ENCODE peak calls at places on chromosomes 4 and X, in ten cellular contexts. V is A172; X is activated CD4-positive, alpha-beta T cell treated with anti-CD3 and anti-CD28 coated beads, Interleukin-2, amount 50 U/mL, for 48 hours; B is naive thymus-derived CD4-positive, alpha-beta T cell; L is H9; K is anterior cingulate cortex; T is AG08396; E is Right ventricle myocardium superior; W is lung; N is NCI-H446. Q is an unnamed sample.

GRCh38 chr4:187544461-187545053 is 451.0 kb upstream of the ZFP42 start:
- DNase-seq in V (no peak), X (no peak), B (no peak), L (no peak), K (no peak), T (no peak), E (no peak), W (no peak), N (no peak), Q (no peak)

GRCh38 chr4:77092832-77093800 is 17.3 kb upstream of the CCNI start:
- DNase-seq in V (peak; percentile 26), X (no peak), B (no peak), L (no peak), K (no peak), T (no peak), E (no peak), W (no peak), N (no peak), Q (no peak)

GRCh38 chrX:136745215-136746173 is 35.2 kb downstream of the ARHGEF6 start:
- DNase-seq in V (no peak), X (no peak), B (no peak), L (no peak), K (no peak), T (no peak), E (no peak), W (no peak), N (no peak), Q (no peak)

GRCh38 chr4:159506801-159507517 is 404.1 kb downstream of the RAPGEF2 start:
- DNase-seq in V (no peak), X (no peak), B (no peak), L (no peak), K (no peak), T (no peak), E (no peak), W (no peak), N (no peak), Q (no peak)

GRCh38 chrX:112841114-112841819 is 636 bp upstream of the AMOT start:
- DNase-seq in V (peak; percentile 62), X (peak; percentile 59), B (peak; percentile 76), L (peak; percentile 92), K (peak; percentile 87), T (peak; percentile 91), E (peak; percentile 88), W (peak; percentile 83), N (peak; percentile 78), Q (peak; percentile 83)

GRCh38 chr4:39415678-39416283 is 9.1 kb downstream of the KLB start:
- DNase-seq in V (no peak), X (no peak), B (no peak), L (no peak), K (no peak), T (no peak), E (no peak), W (no peak), N (no peak), Q (no peak)

GRCh38 chr4:97412331-97412730 is 730.9 kb downstream of the STPG2 start:
- DNase-seq in V (no peak), X (no peak), B (no peak), L (no peak), K (no peak), T (no peak), E (no peak), W (no peak), N (no peak), Q (no peak)

GRCh38 chrX:55240788-55241187 is 20.6 kb downstream of the PAGE5 start:
- DNase-seq in V (no peak), X (no peak), B (no peak), L (no peak), K (no peak), T (no peak), E (no peak), W (no peak), N (no peak), Q (no peak)

GRCh38 chrX:40392599-40392998 is 188.2 kb upstream of the ATP6AP2 start:
- DNase-seq in V (no peak), X (no peak), B (no peak), L (no peak), K (no peak), T (no peak), E (no peak), W (no peak), N (no peak), Q (no peak)

GRCh38 chr4:159086606-159087005 is 16.3 kb upstream of the RAPGEF2 start:
- DNase-seq in V (no peak), X (no peak), B (no peak), L (no peak), K (no peak), T (no peak), E (no peak), W (no peak), N (no peak), Q (no peak)

GRCh38 chr4:7371122-7371941 is 63.4 kb downstream of the PSAPL1 start:
- DNase-seq in V (no peak), X (no peak), B (no peak), L (no peak), K (no peak), T (no peak), E (no peak), W (no peak), N (no peak), Q (no peak)

GRCh38 chr4:58776627-58777026 is 1666.4 kb upstream of the IGFBP7 start:
- DNase-seq in V (peak; percentile 64), X (no peak), B (no peak), L (no peak), K (no peak), T (no peak), E (no peak), W (no peak), N (no peak), Q (no peak)

GRCh38 chr4:55941881-55942280 is 6.9 kb upstream of the CEP135 start:
- DNase-seq in V (no peak), X (no peak), B (no peak), L (no peak), K (no peak), T (no peak), E (no peak), W (no peak), N (no peak), Q (no peak)

GRCh38 chr4:54281060-54281781 is 52.1 kb downstream of the PDGFRA start:
- DNase-seq in V (peak; percentile 82), X (no peak), B (no peak), L (no peak), K (no peak), T (peak; percentile 89), E (peak; percentile 88), W (peak; percentile 65), N (peak; percentile 33), Q (peak; percentile 30)

GRCh38 chr4:79663157-79663556 is 255.1 kb upstream of the GK2 start:
- DNase-seq in V (no peak), X (no peak), B (no peak), L (no peak), K (no peak), T (no peak), E (no peak), W (no peak), N (no peak), Q (no peak)

GRCh38 chr4:19213388-19213787 is 1038.3 kb upstream of the SLIT2 start:
- DNase-seq in V (peak; percentile 40), X (no peak), B (no peak), L (no peak), K (no peak), T (peak; percentile 2), E (no peak), W (no peak), N (no peak), Q (no peak)

GRCh38 chr4:53196872-53197759 is 168.7 kb downstream of the SCFD2 start:
- DNase-seq in V (peak; percentile 59), X (no peak), B (peak; percentile 54), L (no peak), K (no peak), T (peak; percentile 53), E (no peak), W (no peak), N (peak; percentile 82), Q (no peak)

GRCh38 chrX:1657367-1658082 is 42.7 kb downstream of the ASMT start:
- DNase-seq in V (peak; percentile 85), X (peak; percentile 51), B (peak; percentile 41), L (no peak), K (no peak), T (no peak), E (no peak), W (no peak), N (peak; percentile 4), Q (peak; percentile 20)

GRCh38 chr4:168584321-168584771 is 87.5 kb downstream of the PALLD start:
- DNase-seq in V (peak; percentile 67), X (no peak), B (no peak), L (no peak), K (no peak), T (peak; percentile 23), E (no peak), W (no peak), N (peak; percentile 84), Q (no peak)

GRCh38 chr4:102500371-102501175 is 586 bp upstream of the NFKB1 start:
- DNase-seq in V (peak; percentile 31), X (peak; percentile 53), B (peak; percentile 13), L (peak; percentile 48), K (peak; percentile 61), T (peak; percentile 60), E (peak; percentile 84), W (peak; percentile 56), N (peak; percentile 44), Q (peak; percentile 62)

GRCh38 chrX:2696698-2697215 is 5.7 kb downstream of the CD99 start:
- DNase-seq in V (peak; percentile 95), X (no peak), B (no peak), L (no peak), K (no peak), T (peak; percentile 53), E (no peak), W (no peak), N (no peak), Q (no peak)

GRCh38 chr4:138223191-138223910 is 18.8 kb downstream of the SLC7A11 start:
- DNase-seq in V (no peak), X (no peak), B (no peak), L (peak; percentile 36), K (no peak), T (no peak), E (no peak), W (no peak), N (no peak), Q (no peak)

GRCh38 chrX:118548831-118549230 is 53.2 kb downstream of the DOCK11 start:
- DNase-seq in V (no peak), X (no peak), B (no peak), L (no peak), K (no peak), T (no peak), E (no peak), W (no peak), N (no peak), Q (no peak)

GRCh38 chr4:39719804-39720580 is 22.1 kb downstream of the UBE2K start:
- DNase-seq in V (no peak), X (no peak), B (no peak), L (no peak), K (no peak), T (peak; percentile 26), E (no peak), W (no peak), N (no peak), Q (no peak)

GRCh38 chrX:30607155-30607554 is 29.6 kb upstream of the TASL start:
- DNase-seq in V (no peak), X (no peak), B (no peak), L (no peak), K (no peak), T (no peak), E (no peak), W (no peak), N (no peak), Q (no peak)

GRCh38 chrX:77162777-77163176 is 284.4 kb upstream of the FGF16 start:
- DNase-seq in V (no peak), X (no peak), B (no peak), L (no peak), K (no peak), T (no peak), E (no peak), W (no peak), N (no peak), Q (no peak)

GRCh38 chrX:41621236-41621651 is 67.5 kb upstream of the GPR34 start:
- DNase-seq in V (peak; percentile 77), X (no peak), B (no peak), L (peak; percentile 32), K (no peak), T (no peak), E (no peak), W (no peak), N (no peak), Q (no peak)

GRCh38 chrX:140292961-140293360 is 211.9 kb downstream of the SOX3 start:
- DNase-seq in V (no peak), X (no peak), B (no peak), L (no peak), K (no peak), T (no peak), E (no peak), W (no peak), N (no peak), Q (no peak)